ENCODE peak calls at places on chromosomes 3 and 15, in six cellular contexts. One of them, this sample, is unnamed.

GRCh38 chr15:77508541-77509505 is 88.1 kb downstream of the HMG20A start:
- DNase-seq in brain microvascular endothelial cell: no peak
- DNase-seq in HepG2: no peak
- DNase-seq in cardiac muscle cell: no peak
- DNase-seq in kidney epithelial cell: no peak
- DNase-seq in activated B cell treated with CpG ODN at 0.5 μM for 24 hours: no peak
- DNase-seq in this sample: no peak

GRCh38 chr15:82540055-82540983 is at the start of gene RPS17:
- DNase-seq in brain microvascular endothelial cell: peak
- DNase-seq in HepG2: peak
- DNase-seq in cardiac muscle cell: peak
- DNase-seq in kidney epithelial cell: peak
- DNase-seq in activated B cell treated with CpG ODN at 0.5 μM for 24 hours: peak
- DNase-seq in this sample: peak

GRCh38 chr3:98732239-98733054 is 30.7 kb upstream of the ST3GAL6 start:
- DNase-seq in brain microvascular endothelial cell: peak
- DNase-seq in HepG2: peak
- DNase-seq in cardiac muscle cell: peak
- DNase-seq in kidney epithelial cell: no peak
- DNase-seq in activated B cell treated with CpG ODN at 0.5 μM for 24 hours: no peak
- DNase-seq in this sample: peak

GRCh38 chr3:123809597-123809996 is 74.5 kb downstream of the MYLK start:
- DNase-seq in brain microvascular endothelial cell: peak
- DNase-seq in HepG2: no peak
- DNase-seq in cardiac muscle cell: no peak
- DNase-seq in kidney epithelial cell: no peak
- DNase-seq in activated B cell treated with CpG ODN at 0.5 μM for 24 hours: no peak
- DNase-seq in this sample: no peak

GRCh38 chr3:182848906-182849305 is 55.6 kb downstream of the ATP11B start:
- DNase-seq in brain microvascular endothelial cell: no peak
- DNase-seq in HepG2: no peak
- DNase-seq in cardiac muscle cell: no peak
- DNase-seq in kidney epithelial cell: no peak
- DNase-seq in activated B cell treated with CpG ODN at 0.5 μM for 24 hours: no peak
- DNase-seq in this sample: no peak

GRCh38 chr15:81281925-81282895 is 41.7 kb downstream of the STARD5 start:
- DNase-seq in brain microvascular endothelial cell: no peak
- DNase-seq in HepG2: no peak
- DNase-seq in cardiac muscle cell: no peak
- DNase-seq in kidney epithelial cell: no peak
- DNase-seq in activated B cell treated with CpG ODN at 0.5 μM for 24 hours: no peak
- DNase-seq in this sample: no peak

GRCh38 chr3:62451211-62451892 is 78.0 kb upstream of the FEZF2 start:
- DNase-seq in brain microvascular endothelial cell: no peak
- DNase-seq in HepG2: no peak
- DNase-seq in cardiac muscle cell: no peak
- DNase-seq in kidney epithelial cell: no peak
- DNase-seq in activated B cell treated with CpG ODN at 0.5 μM for 24 hours: no peak
- DNase-seq in this sample: no peak

GRCh38 chr15:70378126-70379031 is 280.7 kb upstream of the TLE3 start:
- DNase-seq in brain microvascular endothelial cell: no peak
- DNase-seq in HepG2: no peak
- DNase-seq in cardiac muscle cell: no peak
- DNase-seq in kidney epithelial cell: no peak
- DNase-seq in activated B cell treated with CpG ODN at 0.5 μM for 24 hours: peak
- DNase-seq in this sample: peak

GRCh38 chr3:169772530-169772950 is 656 bp upstream of the MYNN start:
- DNase-seq in brain microvascular endothelial cell: peak
- DNase-seq in HepG2: peak
- DNase-seq in cardiac muscle cell: peak
- DNase-seq in kidney epithelial cell: no peak
- DNase-seq in activated B cell treated with CpG ODN at 0.5 μM for 24 hours: no peak
- DNase-seq in this sample: no peak

GRCh38 chr15:43511012-43511885 is 6.2 kb upstream of the MAP1A start:
- DNase-seq in brain microvascular endothelial cell: no peak
- DNase-seq in HepG2: peak
- DNase-seq in cardiac muscle cell: peak
- DNase-seq in kidney epithelial cell: no peak
- DNase-seq in activated B cell treated with CpG ODN at 0.5 μM for 24 hours: no peak
- DNase-seq in this sample: no peak

GRCh38 chr3:140898340-140899180 is 43.1 kb upstream of the SLC25A36 start:
- DNase-seq in brain microvascular endothelial cell: peak
- DNase-seq in HepG2: peak
- DNase-seq in cardiac muscle cell: peak
- DNase-seq in kidney epithelial cell: peak
- DNase-seq in activated B cell treated with CpG ODN at 0.5 μM for 24 hours: no peak
- DNase-seq in this sample: no peak

GRCh38 chr3:161305095-161305991 is 66.0 kb downstream of the SPTSSB start:
- DNase-seq in brain microvascular endothelial cell: peak
- DNase-seq in HepG2: no peak
- DNase-seq in cardiac muscle cell: no peak
- DNase-seq in kidney epithelial cell: no peak
- DNase-seq in activated B cell treated with CpG ODN at 0.5 μM for 24 hours: no peak
- DNase-seq in this sample: no peak

GRCh38 chr15:67840747-67841634 is 1.1 kb upstream of the RNU6-1 start:
- DNase-seq in brain microvascular endothelial cell: no peak
- DNase-seq in HepG2: peak
- DNase-seq in cardiac muscle cell: peak
- DNase-seq in kidney epithelial cell: no peak
- DNase-seq in activated B cell treated with CpG ODN at 0.5 μM for 24 hours: no peak
- DNase-seq in this sample: no peak
- TF ChIP-seq CTCF in brain microvascular endothelial cell: no peak
- TF ChIP-seq CTCF in HepG2: peak
- TF ChIP-seq CTCF in cardiac muscle cell: no peak
- TF ChIP-seq CTCF in kidney epithelial cell: no peak
- TF ChIP-seq CTCF in activated B cell treated with CpG ODN at 0.5 μM for 24 hours: no peak
- TF ChIP-seq CTCF in this sample: no peak

GRCh38 chr3:187745201-187746058 is at the start of gene BCL6:
- DNase-seq in brain microvascular endothelial cell: peak
- DNase-seq in HepG2: peak
- DNase-seq in cardiac muscle cell: peak
- DNase-seq in kidney epithelial cell: peak
- DNase-seq in activated B cell treated with CpG ODN at 0.5 μM for 24 hours: peak
- DNase-seq in this sample: peak
- TF ChIP-seq CTCF in brain microvascular endothelial cell: no peak
- TF ChIP-seq CTCF in HepG2: no peak
- TF ChIP-seq CTCF in cardiac muscle cell: no peak
- TF ChIP-seq CTCF in kidney epithelial cell: no peak
- TF ChIP-seq CTCF in activated B cell treated with CpG ODN at 0.5 μM for 24 hours: no peak
- TF ChIP-seq CTCF in this sample: peak

GRCh38 chr15:55522741-55523450 is 14.9 kb upstream of the DNAAF4 start:
- DNase-seq in brain microvascular endothelial cell: no peak
- DNase-seq in HepG2: no peak
- DNase-seq in cardiac muscle cell: no peak
- DNase-seq in kidney epithelial cell: no peak
- DNase-seq in activated B cell treated with CpG ODN at 0.5 μM for 24 hours: no peak
- DNase-seq in this sample: no peak

GRCh38 chr15:55515991-55516776 is 8.2 kb upstream of the DNAAF4 start:
- DNase-seq in brain microvascular endothelial cell: no peak
- DNase-seq in HepG2: no peak
- DNase-seq in cardiac muscle cell: no peak
- DNase-seq in kidney epithelial cell: no peak
- DNase-seq in activated B cell treated with CpG ODN at 0.5 μM for 24 hours: no peak
- DNase-seq in this sample: no peak

GRCh38 chr15:55518009-55518408 is 10.0 kb upstream of the DNAAF4 start:
- DNase-seq in brain microvascular endothelial cell: no peak
- DNase-seq in HepG2: no peak
- DNase-seq in cardiac muscle cell: no peak
- DNase-seq in kidney epithelial cell: no peak
- DNase-seq in activated B cell treated with CpG ODN at 0.5 μM for 24 hours: no peak
- DNase-seq in this sample: no peak

GRCh38 chr15:55514414-55514850 is 6.4 kb upstream of the DNAAF4 start:
- DNase-seq in brain microvascular endothelial cell: no peak
- DNase-seq in HepG2: no peak
- DNase-seq in cardiac muscle cell: no peak
- DNase-seq in kidney epithelial cell: no peak
- DNase-seq in activated B cell treated with CpG ODN at 0.5 μM for 24 hours: no peak
- DNase-seq in this sample: no peak

DNA sequence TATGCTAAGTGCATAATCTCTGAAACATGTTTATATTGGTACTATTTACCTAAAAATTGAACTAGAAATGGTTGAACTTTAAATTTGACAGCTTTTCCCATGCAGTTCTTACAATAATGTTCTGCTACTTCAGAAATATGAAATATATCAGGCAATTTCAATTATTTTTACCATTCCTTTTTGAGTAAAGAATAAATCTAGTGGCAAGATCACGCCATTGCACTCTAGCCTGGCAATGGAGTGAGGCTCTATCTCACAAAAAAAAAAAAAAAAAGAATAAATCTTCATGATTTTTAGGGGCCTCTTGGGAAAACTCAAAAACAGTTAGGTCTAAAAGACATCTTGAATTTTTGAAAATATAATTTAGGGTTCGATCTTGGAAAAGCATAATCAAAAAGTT is 10.6 kb upstream of the DNAAF4 start:
- DNase-seq in brain microvascular endothelial cell: no peak
- DNase-seq in HepG2: no peak
- DNase-seq in cardiac muscle cell: no peak
- DNase-seq in kidney epithelial cell: no peak
- DNase-seq in activated B cell treated with CpG ODN at 0.5 μM for 24 hours: no peak
- DNase-seq in this sample: no peak
- TF ChIP-seq CTCF in brain microvascular endothelial cell: peak
- TF ChIP-seq CTCF in HepG2: no peak
- TF ChIP-seq CTCF in cardiac muscle cell: peak
- TF ChIP-seq CTCF in kidney epithelial cell: peak
- TF ChIP-seq CTCF in activated B cell treated with CpG ODN at 0.5 μM for 24 hours: no peak
- TF ChIP-seq CTCF in this sample: peak

DNA sequence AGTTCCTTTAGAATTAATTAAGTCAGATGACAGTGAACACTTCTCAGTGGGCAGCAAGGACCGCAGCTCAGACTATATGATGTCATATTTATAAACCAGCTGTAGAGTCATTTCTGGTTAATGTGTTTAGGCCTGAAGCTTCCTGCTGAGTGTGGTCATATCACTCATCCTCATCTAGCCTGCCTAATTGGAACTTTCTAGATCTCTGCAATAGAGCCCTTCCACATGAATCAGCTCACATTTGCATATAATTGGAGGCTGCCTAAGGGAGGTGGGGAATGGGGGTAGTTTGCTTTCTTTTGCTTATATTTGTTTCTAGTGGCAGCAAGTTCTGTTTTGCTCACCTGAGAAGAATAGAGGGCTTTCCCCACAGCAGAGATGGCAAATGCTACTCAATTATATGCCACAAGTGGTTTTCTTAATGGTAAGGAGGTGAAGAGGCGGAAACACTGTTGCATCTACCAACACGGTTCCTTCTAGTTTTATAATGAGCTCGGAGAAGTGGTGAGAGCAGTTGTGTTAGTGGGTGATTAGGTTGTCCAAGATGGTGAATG is 148.1 kb downstream of the KLHL25 start:
- DNase-seq in brain microvascular endothelial cell: peak
- DNase-seq in HepG2: no peak
- DNase-seq in cardiac muscle cell: no peak
- DNase-seq in kidney epithelial cell: peak
- DNase-seq in activated B cell treated with CpG ODN at 0.5 μM for 24 hours: no peak
- DNase-seq in this sample: no peak
- TF ChIP-seq CTCF in brain microvascular endothelial cell: no peak
- TF ChIP-seq CTCF in HepG2: no peak
- TF ChIP-seq CTCF in cardiac muscle cell: no peak
- TF ChIP-seq CTCF in kidney epithelial cell: no peak
- TF ChIP-seq CTCF in activated B cell treated with CpG ODN at 0.5 μM for 24 hours: no peak
- TF ChIP-seq CTCF in this sample: no peak

GRCh38 chr3:175416600-175416999 is 557.5 kb downstream of the NAALADL2 start:
- DNase-seq in brain microvascular endothelial cell: no peak
- DNase-seq in HepG2: no peak
- DNase-seq in cardiac muscle cell: no peak
- DNase-seq in kidney epithelial cell: no peak
- DNase-seq in activated B cell treated with CpG ODN at 0.5 μM for 24 hours: no peak
- DNase-seq in this sample: no peak
- TF ChIP-seq CTCF in brain microvascular endothelial cell: no peak
- TF ChIP-seq CTCF in HepG2: no peak
- TF ChIP-seq CTCF in cardiac muscle cell: no peak
- TF ChIP-seq CTCF in kidney epithelial cell: no peak
- TF ChIP-seq CTCF in activated B cell treated with CpG ODN at 0.5 μM for 24 hours: no peak
- TF ChIP-seq CTCF in this sample: no peak

GRCh38 chr15:36645106-36645505 is 65.7 kb downstream of the CDIN1 start:
- DNase-seq in brain microvascular endothelial cell: no peak
- DNase-seq in HepG2: no peak
- DNase-seq in cardiac muscle cell: no peak
- DNase-seq in kidney epithelial cell: no peak
- DNase-seq in activated B cell treated with CpG ODN at 0.5 μM for 24 hours: no peak
- DNase-seq in this sample: no peak
- TF ChIP-seq CTCF in brain microvascular endothelial cell: no peak
- TF ChIP-seq CTCF in HepG2: no peak
- TF ChIP-seq CTCF in cardiac muscle cell: peak
- TF ChIP-seq CTCF in kidney epithelial cell: no peak
- TF ChIP-seq CTCF in activated B cell treated with CpG ODN at 0.5 μM for 24 hours: no peak
- TF ChIP-seq CTCF in this sample: peak

This sample was measured in type B pancreatic cell.